ENCODE peak calls at places on chromosomes 7 and 10, in ten cellular contexts. R is sigmoid colon, C is A549, K is stomach, B is H1, I is HCT116, N is testis, H is breast epithelium, Z is Peyer's patch, E is adrenal gland. G is an unnamed sample.

GRCh38 chr7:114152314-114152938 is 233.6 kb upstream of the PPP1R3A start:
- DNase-seq in R (no peak), C (no peak), K (no peak), B (no peak), I (no peak), N (no peak), H (no peak), Z (no peak), E (no peak), G (no peak)

GRCh38 chr10:132265878-132266496 is 41.8 kb downstream of the STK32C start:
- DNase-seq in R (no peak), C (no peak), K (no peak), B (no peak), I (no peak), N (no peak), H (no peak), Z (no peak), E (no peak), G (no peak)

GRCh38 chr7:117715784-117716445 is 157.3 kb downstream of the CTTNBP2 start:
- DNase-seq in R (no peak), C (peak; percentile 61), K (no peak), B (peak; percentile 52), I (peak; percentile 26), N (peak; percentile 60), H (no peak), Z (no peak), E (peak; percentile 26), G (no peak)

GRCh38 chr10:79075418-79075817 is 6.7 kb downstream of the ZMIZ1 start:
- DNase-seq in R (no peak), C (no peak), K (no peak), B (no peak), I (no peak), N (no peak), H (no peak), Z (no peak), E (no peak), G (no peak)

GRCh38 chr7:1103789-1104513 is 16.0 kb downstream of the GPER1 start:
- DNase-seq in R (no peak), C (no peak), K (no peak), B (no peak), I (no peak), N (no peak), H (no peak), Z (no peak), E (no peak), G (no peak)

GRCh38 chr7:130483036-130483435 is 8.8 kb upstream of the MEST start:
- DNase-seq in R (no peak), C (no peak), K (no peak), B (no peak), I (no peak), N (no peak), H (no peak), Z (no peak), E (no peak), G (no peak)

GRCh38 chr10:121112618-121113384 is 261.6 kb downstream of the WDR11 start:
- DNase-seq in R (no peak), C (no peak), K (no peak), B (peak; percentile 51), I (no peak), N (no peak), H (no peak), Z (no peak), E (peak; percentile 35), G (no peak)

GRCh38 chr7:116097365-116098009 is 66.9 kb upstream of the TFEC start:
- DNase-seq in R (no peak), C (peak; percentile 53), K (no peak), B (no peak), I (peak; percentile 75), N (no peak), H (no peak), Z (no peak), E (no peak), G (no peak)

GRCh38 chr7:98870807-98871491 is 1.1 kb upstream of the TMEM130 start:
- DNase-seq in R (peak; percentile 50), C (no peak), K (no peak), B (peak; percentile 54), I (no peak), N (peak; percentile 32), H (no peak), Z (no peak), E (peak; percentile 16), G (no peak)

GRCh38 chr7:4751398-4751947 is 23.9 kb upstream of the AP5Z1 start:
- DNase-seq in R (no peak), C (no peak), K (no peak), B (no peak), I (no peak), N (no peak), H (no peak), Z (no peak), E (no peak), G (no peak)

GRCh38 chr10:59675812-59676211 is 33.8 kb downstream of the SLC16A9 start:
- DNase-seq in R (no peak), C (no peak), K (peak; percentile 43), B (peak; percentile 83), I (no peak), N (no peak), H (no peak), Z (no peak), E (no peak), G (no peak)

GRCh38 chr10:80477813-80478212 is 23.7 kb downstream of the TSPAN14 start:
- DNase-seq in R (no peak), C (peak; percentile 79), K (no peak), B (no peak), I (peak; percentile 69), N (no peak), H (no peak), Z (no peak), E (no peak), G (no peak)

GRCh38 chr10:93608421-93608820 is 3.9 kb upstream of the PDE6C start:
- DNase-seq in R (no peak), C (no peak), K (no peak), B (no peak), I (no peak), N (no peak), H (no peak), Z (no peak), E (no peak), G (no peak)

GRCh38 chr10:119680050-119680449 is 28.9 kb downstream of the BAG3 start:
- DNase-seq in R (no peak), C (peak; percentile 84), K (no peak), B (no peak), I (peak; percentile 33), N (no peak), H (peak; percentile 73), Z (no peak), E (no peak), G (no peak)

GRCh38 chr10:65818990-65819389 is 1106.8 kb upstream of the LRRTM3 start:
- DNase-seq in R (no peak), C (no peak), K (no peak), B (no peak), I (no peak), N (no peak), H (no peak), Z (no peak), E (no peak), G (no peak)

GRCh38 chr7:26857534-26858228 is 6.7 kb downstream of the SKAP2 start:
- DNase-seq in R (peak; percentile 64), C (no peak), K (no peak), B (peak; percentile 61), I (no peak), N (peak; percentile 31), H (peak; percentile 32), Z (peak; percentile 69), E (peak; percentile 49), G (no peak)

GRCh38 chr7:13327669-13328068 is 640.2 kb downstream of the ARL4A start:
- DNase-seq in R (no peak), C (no peak), K (no peak), B (no peak), I (no peak), N (no peak), H (no peak), Z (no peak), E (no peak), G (no peak)

GRCh38 chr7:22271311-22271710 is 85.6 kb downstream of the RAPGEF5 start:
- DNase-seq in R (no peak), C (no peak), K (no peak), B (no peak), I (no peak), N (no peak), H (no peak), Z (no peak), E (no peak), G (no peak)
- H3K4me1 ChIP-seq in R (no peaks in the 10 kb centered on the region), C (no peaks in the 10 kb centered on the region), K (no peaks in the 10 kb centered on the region), B (no peaks in the 10 kb centered on the region), I (no peaks in the 10 kb centered on the region), N (no peaks in the 10 kb centered on the region), H (no peaks in the 10 kb centered on the region), Z (no peaks in the 10 kb centered on the region), E (no peaks in the 10 kb centered on the region), G (no peaks in the 10 kb centered on the region)

GRCh38 chr10:74176380-74177139 is 25.5 kb downstream of the ADK start:
- DNase-seq in R (peak; percentile 97), C (peak; percentile 96), K (peak; percentile 97), B (peak; percentile 94), I (peak; percentile 85), N (peak; percentile 97), H (peak; percentile 96), Z (peak; percentile 97), E (peak; percentile 98), G (peak; percentile 97)
- TF ChIP-seq POLR2A in R (peak; percentile 47), C (peak; percentile 82), K (peak; percentile 57), B (peak; percentile 95), I (peak; percentile 77), N (peak; percentile 6), H (peak; percentile 30), Z (peak; percentile 77), E (peak; percentile 66), G (peak; percentile 75)

DNA sequence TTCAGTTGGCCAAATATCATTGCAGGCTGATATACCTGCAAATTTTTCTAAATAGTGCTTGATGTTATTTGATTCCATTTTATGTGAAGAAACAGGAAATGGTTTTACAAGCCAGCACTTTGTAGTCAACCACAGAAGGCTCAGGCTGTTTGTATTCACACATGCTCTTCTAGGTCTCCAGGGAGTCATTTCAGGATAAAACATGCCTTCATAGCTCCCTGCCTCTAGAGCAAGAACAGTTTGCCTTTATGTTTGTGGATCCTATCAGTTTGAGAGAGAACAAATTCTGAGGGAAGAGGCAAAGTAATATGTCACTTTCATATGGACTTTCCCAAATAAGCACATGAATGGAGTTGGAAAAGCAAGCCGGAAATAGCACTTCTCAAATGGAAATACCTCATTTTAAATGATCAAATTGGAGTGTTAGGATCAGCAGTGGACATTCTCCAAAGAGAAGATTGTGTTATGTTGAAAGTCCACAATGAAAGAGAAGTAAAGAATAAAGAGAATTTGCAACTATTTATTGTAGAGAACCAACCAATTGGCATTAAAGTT is 277.6 kb downstream of the KCND2 start:
- DNase-seq in R (no peak), C (no peak), K (no peak), B (no peak), I (no peak), N (no peak), H (no peak), Z (no peak), E (no peak), G (no peak)
- H3K4me1 ChIP-seq in R (no peaks in the 10 kb centered on the region), C (no peaks in the 10 kb centered on the region), K (no peaks in the 10 kb centered on the region), B (no peaks in the 10 kb centered on the region), I (no peaks in the 10 kb centered on the region), N (no peaks in the 10 kb centered on the region), H (no peaks in the 10 kb centered on the region), Z (no peaks in the 10 kb centered on the region), E (no peaks in the 10 kb centered on the region), G (no peaks in the 10 kb centered on the region)

DNA sequence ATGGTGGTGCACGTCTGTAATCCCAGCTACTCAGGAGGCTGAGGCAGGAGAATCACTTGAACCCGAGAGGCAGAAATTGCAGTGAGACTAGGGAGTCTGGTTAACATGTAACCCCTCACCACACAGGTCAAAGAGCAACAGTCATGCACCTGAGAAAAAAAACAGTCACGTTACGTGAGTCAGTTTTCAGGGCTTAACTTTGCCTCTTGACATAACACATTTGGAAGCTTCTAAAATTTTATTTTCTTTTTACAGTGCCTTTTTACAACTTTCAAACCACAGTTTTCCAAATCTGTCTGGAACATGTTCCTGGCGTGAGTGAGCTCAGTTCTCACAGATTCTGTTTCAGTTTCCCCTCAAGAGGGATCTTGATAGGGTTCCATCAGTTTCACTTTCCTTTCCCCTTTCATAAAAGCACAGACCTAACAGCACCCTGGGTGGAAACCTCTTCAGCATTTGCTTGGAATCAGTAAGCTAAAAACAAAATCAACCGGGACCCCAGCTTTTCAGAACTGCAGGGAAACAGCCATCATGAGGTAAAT is 4.4 kb downstream of the IFIT3 start:
- DNase-seq in R (no peak), C (no peak), K (no peak), B (no peak), I (no peak), N (peak; percentile 28), H (no peak), Z (no peak), E (no peak), G (no peak)
- TF ChIP-seq POLR2A in R (no peak), C (no peak), K (no peak), B (no peak), I (no peak), N (no peak), H (no peak), Z (peak; percentile 30), E (no peak), G (no peak)